ENCODE peak calls at places on chromosomes 16 and 17, in nine cellular contexts. S is activated CD4-positive, alpha-beta T cell treated with anti-CD3 and anti-CD28 coated beads, Interleukin-2, amount 50 U/mL, for 1 hour; K is T47D; N is activated T-helper 2 cell treated with anti-CD3 and anti-CD28 coated beads, Interferon-gamma antibody, Interleukin-2, Interleukin-4, amounts not matched to agents 10 μg/mL and 5 μg/mL and 100 μg/mL, durations not matched to agents 14 hours and 24 hours and 36 hours; C is dermis blood vessel endothelial cell; T is hypothalamus; I is neural crest cell; X is NCI-H2171 treated with DMSO at 0.1 percent for 48 hours; F is stimulated activated naive CD4-positive, alpha-beta T cell. M is an unnamed sample.

GRCh38 chr16:68331879-68332410 is 21.1 kb downstream of the PRMT7 start:
- DNase-seq in S (no peak), K (no peak), N (no peak), C (no peak), T (no peak), I (no peak), X (no peak), F (no peak), M (no peak)

GRCh38 chr17:64779344-64780095 is 117.4 kb upstream of the SMURF2 start:
- DNase-seq in S (no peak), K (no peak), N (no peak), C (no peak), T (no peak), I (no peak), X (no peak), F (no peak), M (no peak)

GRCh38 chr16:15672514-15673167 is 22.6 kb downstream of the NDE1 start:
- DNase-seq in S (peak; percentile 75), K (peak; percentile 96), N (peak; percentile 80), C (peak; percentile 96), T (peak; percentile 18), I (peak; percentile 35), X (no peak), F (peak; percentile 85), M (peak; percentile 58)

GRCh38 chr16:2025251-2025650 is 1.5 kb upstream of the NHERF2 start:
- DNase-seq in S (no peak), K (no peak), N (no peak), C (no peak), T (no peak), I (no peak), X (no peak), F (no peak), M (no peak)

GRCh38 chr16:228151-228855 is 946 bp downstream of the LUC7L start:
- DNase-seq in S (no peak), K (peak; percentile 46), N (no peak), C (peak; percentile 41), T (no peak), I (no peak), X (no peak), F (no peak), M (no peak)

GRCh38 chr16:25151996-25152395 is 40.5 kb downstream of the LCMT1 start:
- DNase-seq in S (no peak), K (no peak), N (no peak), C (no peak), T (no peak), I (no peak), X (no peak), F (no peak), M (no peak)

GRCh38 chr16:66895999-66896398 is 15.7 kb downstream of the PDP2 start:
- DNase-seq in S (no peak), K (no peak), N (no peak), C (no peak), T (no peak), I (no peak), X (no peak), F (no peak), M (no peak)

GRCh38 chr17:79669861-79670260 is 59.0 kb upstream of the RBFOX3 start:
- DNase-seq in S (no peak), K (no peak), N (no peak), C (no peak), T (no peak), I (no peak), X (no peak), F (no peak), M (no peak)

GRCh38 chr17:39404542-39405378 is 3.3 kb upstream of the FBXL20 start:
- DNase-seq in S (no peak), K (no peak), N (no peak), C (peak; percentile 51), T (no peak), I (no peak), X (no peak), F (no peak), M (no peak)

GRCh38 chr16:47970291-47970931 is 185.4 kb downstream of the ABCC12 start:
- DNase-seq in S (no peak), K (peak; percentile 75), N (no peak), C (peak; percentile 43), T (no peak), I (peak; percentile 24), X (no peak), F (no peak), M (no peak)

GRCh38 chr17:60311936-60312335 is 80.0 kb downstream of the USP32 start:
- DNase-seq in S (no peak), K (no peak), N (no peak), C (no peak), T (no peak), I (no peak), X (no peak), F (no peak), M (no peak)

GRCh38 chr16:57284206-57284951 is at the start of gene PLLP:
- DNase-seq in S (peak; percentile 38), K (peak; percentile 43), N (peak; percentile 22), C (peak; percentile 54), T (no peak), I (no peak), X (peak; percentile 52), F (peak; percentile 67), M (peak; percentile 55)

M was measured in B cell.